ENCODE peak calls at places on chromosomes 11 and 22, in ten cellular contexts. K is stimulated activated CD8-positive, alpha-beta memory T cell treated with anti-CD3 and anti-CD28 coated beads, Interleukin-12 subunit alpha, Interleukin-12 subunit beta, amount 100 ng/mL, for 1 hour; S is MV-4-11; R is A673; U is HTR-8/SVneo; E is KBM-7; W is T47D; B is GM12892; V is EH; M is stimulated activated CD4-positive, alpha-beta T cell treated with anti-CD3 and anti-CD28 coated beads, TNF-alpha, amount 100 ng/mL, for 24 hours. Z is an unnamed sample.

GRCh38 chr11:57641426-57641825 is 8.3 kb downstream of the YPEL4 start:
- DNase-seq in E (peak; percentile 78), K (no peak), R (peak; percentile 85), V (peak; percentile 72), W (peak; percentile 71), B (no peak), S (peak; percentile 51), U (peak; percentile 60), M (no peak), Z (peak; percentile 76)

GRCh38 chr22:44304354-44304753 is 8.4 kb downstream of the SHISAL1 start:
- DNase-seq in M (no peak), B (no peak), S (no peak), E (no peak), W (no peak), V (peak; percentile 79), K (no peak), R (no peak), U (no peak), Z (no peak)

GRCh38 chr22:38924197-38924952 is 33.0 kb upstream of the APOBEC3A start:
- DNase-seq in S (no peak), E (no peak), V (peak; percentile 95), R (peak; percentile 82), W (peak; percentile 48), B (no peak), U (peak; percentile 52), K (no peak), M (no peak), Z (peak; percentile 91)

GRCh38 chr11:127943763-127944162 is 643.6 kb downstream of the ETS1 start:
- DNase-seq in U (no peak), S (no peak), B (no peak), V (no peak), M (no peak), W (no peak), K (no peak), E (no peak), R (no peak), Z (no peak)

GRCh38 chr22:50627914-50628542 is at the start of gene ARSA:
- DNase-seq in S (peak; percentile 78), B (peak; percentile 70), K (peak; percentile 59), R (peak; percentile 84), E (peak; percentile 73), V (peak; percentile 90), M (peak; percentile 74), U (peak; percentile 75), W (no peak), Z (peak; percentile 81)

GRCh38 chr11:65417702-65418430 is 4.7 kb upstream of the NEAT1 start:
- DNase-seq in R (peak; percentile 44), V (peak; percentile 63), K (no peak), M (peak; percentile 39), S (no peak), W (no peak), U (no peak), B (no peak), E (peak; percentile 46), Z (peak; percentile 50)

GRCh38 chr11:79150966-79151365 is 289.9 kb downstream of the TENM4 start:
- DNase-seq in R (no peak), K (no peak), V (no peak), E (no peak), W (no peak), S (peak; percentile 28), M (no peak), U (no peak), B (no peak), Z (no peak)

GRCh38 chr11:45041556-45041955 is 90.9 kb upstream of the TP53I11 start:
- DNase-seq in U (no peak), K (no peak), B (no peak), E (no peak), S (no peak), R (peak; percentile 33), V (no peak), M (no peak), W (no peak), Z (no peak)

GRCh38 chr22:43228330-43228729 is 41.4 kb upstream of the TTLL12 start:
- DNase-seq in B (no peak), S (peak; percentile 24), E (peak; percentile 60), W (no peak), R (peak; percentile 65), V (peak; percentile 18), K (peak; percentile 7), M (no peak), U (peak; percentile 43), Z (peak; percentile 28)

GRCh38 chr22:19903031-19903430 is 38.5 kb upstream of the COMT start:
- DNase-seq in S (no peak), W (no peak), V (no peak), K (no peak), M (no peak), R (no peak), B (no peak), U (no peak), E (no peak), Z (no peak)

GRCh38 chr22:39628563-39629080 is 58.1 kb downstream of the CACNA1I start:
- DNase-seq in S (no peak), R (no peak), E (no peak), B (no peak), V (no peak), U (no peak), W (no peak), K (no peak), M (no peak), Z (no peak)

GRCh38 chr11:68550485-68550817 is 89.9 kb downstream of the PPP6R3 start:
- DNase-seq in U (no peak), E (peak; percentile 74), V (no peak), B (no peak), R (no peak), K (no peak), S (peak; percentile 42), M (peak; percentile 32), W (no peak), Z (peak; percentile 64)

Z was measured in iris pigment epithelial cell.